ENCODE peak calls at places on chromosome 12, in six cellular contexts. Q is lower lobe of right lung, Z is uterus, B is body of pancreas, P is lung, X is ovary. S is an unnamed sample.

GRCh38 chr12:19800884-19801283 is 361.6 kb downstream of the AEBP2 start:
- DNase-seq in B (no peak), Z (no peak), Q (no peak), X (no peak), P (no peak), S (peak; percentile 40)

GRCh38 chr12:76030378-76031080 is 1.0 kb downstream of the PHLDA1 start:
- DNase-seq in X (peak; percentile 57), Q (peak; percentile 63), B (peak; percentile 50), P (no peak), Z (peak; percentile 37), S (no peak)

GRCh38 chr12:14410177-14410576 is 44.7 kb downstream of the ATF7IP start:
- DNase-seq in Q (no peak), P (no peak), X (no peak), B (no peak), Z (no peak), S (no peak)

GRCh38 chr12:117367006-117367638 is 5.7 kb upstream of the NOS1 start:
- DNase-seq in B (peak; percentile 88), X (peak; percentile 17), P (peak; percentile 75), Z (peak; percentile 24), Q (peak; percentile 55), S (peak; percentile 72)

GRCh38 chr12:92036771-92037453 is 108.7 kb downstream of the BTG1 start:
- DNase-seq in Q (no peak), P (no peak), Z (no peak), X (no peak), B (no peak), S (peak; percentile 48)

GRCh38 chr12:110068654-110069053 is 20.3 kb upstream of the C12orf76 start:
- DNase-seq in Q (no peak), B (no peak), X (no peak), P (no peak), Z (no peak), S (no peak)

GRCh38 chr12:92041742-92042141 is 103.9 kb downstream of the BTG1 start:
- DNase-seq in P (no peak), Z (no peak), B (no peak), Q (no peak), X (no peak), S (no peak)

GRCh38 chr12:130818381-130819247 is 20.4 kb downstream of the STX2 start:
- DNase-seq in B (peak; percentile 71), Q (peak; percentile 84), P (peak; percentile 65), Z (peak; percentile 41), X (peak; percentile 81), S (peak; percentile 17)

GRCh38 chr12:92208613-92209121 is 63.0 kb upstream of the BTG1 start:
- DNase-seq in B (no peak), P (no peak), X (no peak), Z (no peak), Q (no peak), S (peak; percentile 70)

GRCh38 chr12:14577344-14577743 is 9.7 kb upstream of the PLBD1 start:
- DNase-seq in X (no peak), Z (no peak), Q (no peak), B (no peak), P (no peak), S (peak; percentile 35)

GRCh38 chr12:57127101-57127709 is 1.1 kb upstream of the LRP1 start:
- DNase-seq in X (peak; percentile 73), B (peak; percentile 83), Q (peak; percentile 86), P (peak; percentile 78), Z (peak; percentile 72), S (no peak)

GRCh38 chr12:45732936-45733335 is 3.4 kb downstream of the ARID2 start:
- DNase-seq in X (no peak), P (no peak), Q (no peak), Z (no peak), B (no peak), S (peak; percentile 16)

GRCh38 chr12:17975763-17976162 is 114.2 kb downstream of the RERGL start:
- DNase-seq in Q (no peak), P (no peak), X (no peak), B (no peak), Z (no peak), S (no peak)

GRCh38 chr12:132907216-132907615 is 19.8 kb upstream of the CHFR start:
- DNase-seq in B (no peak), P (no peak), Q (no peak), X (peak; percentile 26), Z (no peak), S (no peak)

GRCh38 chr12:110104188-110104969 is 19.8 kb upstream of the IFT81 start:
- DNase-seq in Q (no peak), Z (no peak), P (no peak), X (no peak), B (no peak), S (peak; percentile 12)

GRCh38 chr12:27965411-27965810 is 7.1 kb downstream of the PTHLH start:
- DNase-seq in Q (no peak), X (no peak), P (no peak), B (no peak), Z (no peak), S (peak; percentile 67)

GRCh38 chr12:8829621-8830020 is 7.2 kb downstream of the A2ML1 start:
- DNase-seq in B (no peak), Z (no peak), Q (no peak), X (no peak), P (no peak), S (no peak)

GRCh38 chr12:42261708-42262107 is 23.7 kb upstream of the YAF2 start:
- DNase-seq in B (no peak), X (no peak), P (no peak), Z (no peak), Q (no peak), S (no peak)

DNA sequence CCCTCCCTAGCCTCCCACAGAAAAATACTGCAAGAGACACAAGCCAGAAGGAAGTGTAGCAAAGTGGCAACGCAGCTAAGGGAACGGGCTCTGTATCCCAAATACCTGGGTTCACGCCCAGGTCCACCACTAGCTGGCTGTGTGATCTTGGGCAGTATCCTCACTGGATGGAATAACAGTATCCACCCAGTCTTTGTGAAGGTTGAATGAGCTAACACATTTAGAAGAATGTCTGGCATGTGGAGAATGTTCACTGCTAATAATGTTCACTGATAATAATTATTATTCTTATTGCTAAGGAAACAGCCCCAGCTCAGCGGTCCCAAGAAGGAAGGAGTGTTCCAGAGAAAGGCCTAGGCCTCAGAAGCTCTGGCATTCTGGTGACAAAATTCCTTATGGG is 70.9 kb downstream of the VWF start:
- DNase-seq in Q (no peak), B (no peak), X (no peak), Z (no peak), P (no peak), S (no peak)
- TF ChIP-seq CTCF in Q (no peak), B (no peak), X (no peak), Z (no peak), P (no peak), S (no peak)

DNA sequence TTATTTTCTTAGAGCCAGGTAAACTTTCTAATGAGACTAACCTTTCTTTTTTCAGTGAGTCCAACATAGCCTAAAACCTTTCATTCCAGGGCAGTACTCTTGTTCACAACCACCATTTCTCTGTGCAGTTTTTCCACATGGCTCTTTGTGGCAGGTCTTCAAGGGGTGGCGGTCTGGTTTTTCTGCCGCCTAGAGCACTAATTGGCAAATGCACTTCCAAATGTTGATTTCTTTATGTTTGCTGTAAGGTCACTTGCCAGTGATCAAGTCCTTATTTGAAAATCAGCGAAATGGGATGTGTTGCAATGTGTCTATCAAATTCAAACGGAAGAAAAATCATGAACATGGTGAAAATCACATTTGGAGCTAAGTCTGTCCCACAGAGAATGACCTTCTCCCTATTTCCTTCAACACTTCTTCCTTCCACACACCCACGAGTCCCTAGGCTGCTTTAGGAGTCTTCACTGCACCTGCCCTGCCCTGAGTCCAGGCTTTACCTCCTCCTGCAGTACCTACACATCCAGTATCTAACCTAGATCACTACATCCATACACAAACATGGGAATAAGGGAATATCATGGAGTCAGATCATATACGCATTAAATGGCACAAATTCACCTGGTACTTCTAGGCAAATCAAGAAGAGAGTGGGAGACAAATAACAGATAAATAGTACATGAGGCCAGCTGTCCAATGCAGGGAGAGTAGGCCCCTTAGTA is 1.9 kb downstream of the SRGAP1 start:
- DNase-seq in B (no peak), Z (no peak), P (no peak), X (no peak), Q (no peak), S (peak; percentile 36)
- TF ChIP-seq CTCF in B (no peak), Z (no peak), P (no peak), X (no peak), Q (no peak), S (peak; percentile 17)

DNA sequence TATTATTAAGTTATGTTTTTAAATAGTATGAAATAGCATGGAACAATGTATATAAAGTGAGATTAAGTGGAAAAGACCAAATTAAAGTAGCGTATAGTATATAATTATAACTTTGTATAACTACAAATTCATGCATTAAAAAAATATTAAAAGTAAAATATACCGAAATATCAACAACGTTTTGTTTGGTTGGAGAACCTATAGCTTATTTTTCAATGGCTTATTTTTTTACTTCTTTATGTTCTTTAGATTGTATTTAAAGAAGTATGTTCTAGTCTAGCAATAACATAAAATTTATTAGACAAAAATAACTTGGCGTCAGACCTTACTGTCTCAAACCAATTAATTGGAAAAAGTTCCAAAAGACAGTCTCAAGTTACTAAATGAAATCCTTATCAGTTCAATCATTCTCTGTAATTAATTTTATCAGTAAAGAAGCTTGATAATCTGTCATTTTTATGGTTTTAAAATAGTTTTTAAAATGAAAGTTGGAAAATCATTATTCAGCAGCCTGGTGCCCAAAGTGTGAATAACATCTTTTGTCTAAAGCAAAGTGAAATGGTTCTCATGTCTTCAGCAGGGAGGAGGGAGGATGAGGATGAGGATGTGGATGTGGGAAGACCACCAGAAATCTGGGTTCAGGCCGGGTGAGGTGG is 46.7 kb downstream of the IRAK3 start:
- DNase-seq in B (no peak), X (no peak), P (no peak), Q (no peak), Z (no peak), S (peak; percentile 25)
- TF ChIP-seq CTCF in B (no peak), X (no peak), P (no peak), Q (no peak), Z (no peak), S (peak; percentile 13)

GRCh38 chr12:123063535-123063934 is 83.1 kb downstream of the ARL6IP4 start:
- DNase-seq in B (no peak), Z (no peak), Q (peak; percentile 24), X (no peak), P (no peak), S (no peak)
- TF ChIP-seq CTCF in B (no peak), Z (no peak), Q (peak; percentile 15), X (no peak), P (no peak), S (peak; percentile 48)

GRCh38 chr12:53626702-53627169 is 554 bp upstream of the ATF7 start:
- DNase-seq in Z (no peak), P (no peak), Q (no peak), X (no peak), B (no peak), S (no peak)

GRCh38 chr12:53624956-53625355 is 1.2 kb downstream of the ATF7 start:
- DNase-seq in P (no peak), B (no peak), Z (no peak), Q (no peak), X (no peak), S (no peak)

GRCh38 chr12:53624453-53624852 is 1.7 kb downstream of the ATF7 start:
- DNase-seq in P (no peak), X (no peak), Q (no peak), Z (no peak), B (no peak), S (peak; percentile 23)

GRCh38 chr12:53625373-53625945 is 723 bp downstream of the ATF7 start:
- DNase-seq in P (no peak), Q (no peak), X (no peak), B (no peak), Z (no peak), S (peak; percentile 17)

GRCh38 chr12:53625946-53626701 is at the start of gene ATF7:
- DNase-seq in Q (peak; percentile 97), B (peak; percentile 99), P (peak; percentile 100), X (peak; percentile 100), Z (peak; percentile 98), S (peak; percentile 99)
- TF ChIP-seq CTCF in Q (no peak), B (no peak), P (no peak), X (peak; percentile 24), Z (peak; percentile 25), S (no peak)

GRCh38 chr12:5388581-5389535 is 43.0 kb upstream of the NTF3 start:
- DNase-seq in Z (no peak), B (no peak), X (no peak), Q (no peak), P (no peak), S (no peak)
- TF ChIP-seq CTCF in Z (no peak), B (no peak), X (no peak), Q (no peak), P (no peak), S (no peak)